ENCODE peak calls at places on chromosomes 13 and 19, in six cellular contexts. A is HEK293T; X is stimulated activated CD4-positive, alpha-beta T cell treated with anti-CD3 and anti-CD28 coated beads, Interleukin-12 subunit alpha, Interleukin-12 subunit beta, amount 100 ng/mL, for 48 hours; C is CD8-positive, alpha-beta memory T cell; N is endodermal cell; V is germinal center. W is an unnamed sample.

GRCh38 chr19:35093430-35093829 is 22.2 kb upstream of the FXYD3 start:
- DNase-seq in N (no peak), C (no peak), X (no peak), A (no peak), V (no peak), W (no peak)

GRCh38 chr19:48325265-48325910 is at the start of gene EMP3:
- DNase-seq in C (peak), X (peak), A (peak), N (peak), V (peak), W (no peak)

GRCh38 chr19:47512183-47512947 is 2.5 kb downstream of the NAPA start:
- DNase-seq in N (peak), A (no peak), X (no peak), C (no peak), V (no peak), W (no peak)

GRCh38 chr19:48319647-48320537 is 5.5 kb upstream of the EMP3 start:
- DNase-seq in V (peak), A (peak), X (peak), C (peak), N (peak), W (no peak)

GRCh38 chr19:4139614-4140236 is 13.7 kb upstream of the CREB3L3 start:
- DNase-seq in A (peak), C (peak), V (peak), N (peak), X (peak), W (peak)

GRCh38 chr13:77749481-77749880 is 52.0 kb downstream of the SLAIN1 start:
- DNase-seq in N (no peak), C (no peak), V (no peak), A (no peak), X (no peak), W (no peak)

GRCh38 chr19:42250249-42250665 is 4.7 kb downstream of the ERF start:
- DNase-seq in A (no peak), X (no peak), V (no peak), C (no peak), N (no peak), W (no peak)

GRCh38 chr13:98749501-98749900 is 3.0 kb downstream of the SLC15A1 start:
- DNase-seq in A (no peak), C (no peak), X (no peak), N (no peak), V (no peak), W (no peak)

GRCh38 chr13:37075164-37075563 is 15.7 kb upstream of the SUPT20H start:
- DNase-seq in X (no peak), C (no peak), N (no peak), V (no peak), A (no peak), W (no peak)

GRCh38 chr19:38063921-38064320 is 156.9 kb downstream of the SIPA1L3 start:
- DNase-seq in V (no peak), N (no peak), X (no peak), A (no peak), C (no peak), W (no peak)

GRCh38 chr13:101623469-101624209 is 171.2 kb downstream of the ITGBL1 start:
- DNase-seq in X (no peak), A (no peak), C (no peak), N (no peak), V (no peak), W (no peak)

W was measured in D721Med.